ENCODE peak calls at places on chromosome 14, in six cellular contexts. X, U, L, C, V and M are unnamed samples.

GRCh38 chr14:53630336-53630735 is 326.3 kb downstream of the BMP4 start:
- DNase-seq in C (no peak), U (no peak), X (no peak), V (no peak), L (no peak), M (no peak)

GRCh38 chr14:99731536-99732435 is 47.7 kb downstream of the CYP46A1 start:
- DNase-seq in C (no peak), X (no peak), U (peak), V (no peak), L (no peak), M (no peak)

GRCh38 chr14:24095196-24096068 is 1.3 kb downstream of the PCK2 start:
- DNase-seq in X (peak), V (no peak), L (peak), U (peak), C (peak), M (peak)

GRCh38 chr14:101774006-101774755 is 12.7 kb downstream of the PPP2R5C start:
- DNase-seq in V (no peak), L (no peak), U (no peak), C (no peak), X (no peak), M (no peak)

GRCh38 chr14:54435500-54435981 is 5.6 kb downstream of the CNIH1 start:
- DNase-seq in C (peak), X (no peak), U (no peak), L (no peak), V (no peak), M (peak)

GRCh38 chr14:37122288-37122687 is 50.1 kb downstream of the SLC25A21 start:
- DNase-seq in U (no peak), C (peak), V (peak), X (no peak), L (no peak), M (peak)

GRCh38 chr14:68692916-68693771 is 99.7 kb downstream of the ZFP36L1 start:
- DNase-seq in C (peak), X (no peak), U (no peak), V (peak), L (no peak), M (peak)

GRCh38 chr14:103280278-103280917 is 53.6 kb upstream of the EIF5 start:
- DNase-seq in C (no peak), L (no peak), X (no peak), V (no peak), U (no peak), M (no peak)

GRCh38 chr14:50666772-50667490 is 1.2 kb downstream of the SAV1 start:
- DNase-seq in V (peak), U (no peak), X (no peak), C (peak), L (peak), M (peak)

GRCh38 chr14:53022593-53022992 is 71.7 kb upstream of the FERMT2 start:
- DNase-seq in V (no peak), C (no peak), U (no peak), L (no peak), X (no peak), M (no peak)

GRCh38 chr14:72501439-72501838 is 392.5 kb downstream of the DPF3 start:
- DNase-seq in C (no peak), X (no peak), U (no peak), L (no peak), V (no peak), M (no peak)

GRCh38 chr14:45426685-45427282 is 173.8 kb upstream of the MIS18BP1 start:
- DNase-seq in L (no peak), C (peak), X (peak), U (no peak), V (no peak), M (peak)

GRCh38 chr14:90060965-90061848 is 587 bp upstream of the KCNK13 start:
- DNase-seq in C (no peak), X (no peak), L (no peak), V (no peak), U (no peak), M (no peak)

GRCh38 chr14:74392616-74393570 is 33.1 kb downstream of the SYNDIG1L start:
- DNase-seq in C (no peak), V (no peak), U (no peak), X (no peak), L (no peak), M (no peak)

GRCh38 chr14:31510222-31510621 is 22.4 kb upstream of the GPR33 start:
- DNase-seq in X (no peak), C (peak), U (no peak), V (no peak), L (no peak), M (peak)

GRCh38 chr14:73723799-73724621 is 9.8 kb upstream of the PNMA1 start:
- DNase-seq in U (peak), V (peak), C (peak), X (peak), L (no peak), M (peak)

GRCh38 chr14:54440037-54440436 is 1.1 kb downstream of the CNIH1 start:
- DNase-seq in L (no peak), X (no peak), C (peak), V (no peak), U (no peak), M (peak)

GRCh38 chr14:34810028-34810427 is 65.1 kb downstream of the BAZ1A start:
- DNase-seq in L (no peak), U (no peak), V (no peak), X (no peak), C (no peak), M (no peak)

GRCh38 chr14:61813101-61813596 is 50.9 kb downstream of the SNAPC1 start:
- DNase-seq in X (no peak), V (no peak), L (no peak), C (no peak), U (no peak), M (no peak)

GRCh38 chr14:40694026-40694425 is 912.6 kb upstream of the LRFN5 start:
- DNase-seq in U (no peak), V (no peak), X (no peak), C (peak), L (no peak), M (no peak)

GRCh38 chr14:99517643-99518381 is 36.6 kb downstream of the CCNK start:
- DNase-seq in C (no peak), U (peak), X (no peak), L (no peak), V (no peak), M (no peak)

GRCh38 chr14:67232066-67232465 is 9.2 kb upstream of the PALS1 start:
- DNase-seq in L (no peak), V (no peak), U (no peak), C (no peak), X (no peak), M (no peak)

GRCh38 chr14:74882103-74882920 is 596 bp downstream of the DLST start:
- DNase-seq in U (peak), L (peak), V (no peak), X (no peak), C (peak), M (peak)

GRCh38 chr14:67764496-67764895 is 51.9 kb downstream of the ZFYVE26 start:
- DNase-seq in V (no peak), X (no peak), U (no peak), L (no peak), C (no peak), M (no peak)

GRCh38 chr14:77623201-77623600 is 6.8 kb upstream of the SPTLC2 start:
- DNase-seq in C (no peak), L (no peak), U (no peak), V (no peak), X (no peak), M (no peak)

GRCh38 chr14:79584679-79585078 is 626.6 kb downstream of the DIO2 start:
- DNase-seq in C (peak), U (no peak), L (no peak), X (peak), V (peak), M (peak)

GRCh38 chr14:76282581-76282980 is 93.4 kb upstream of the ESRRB start:
- DNase-seq in L (no peak), X (no peak), C (no peak), U (no peak), V (no peak), M (no peak)

GRCh38 chr14:77980475-77981321 is 180.8 kb downstream of the ADCK1 start:
- DNase-seq in C (no peak), L (no peak), V (no peak), X (no peak), U (peak), M (no peak)

GRCh38 chr14:105340821-105341408 is 26.4 kb downstream of the PACS2 start:
- DNase-seq in L (no peak), V (no peak), X (no peak), C (no peak), U (no peak), M (no peak)

GRCh38 chr14:61296707-61297502 is 15.8 kb upstream of the TMEM30B start:
- DNase-seq in X (no peak), C (peak), L (no peak), V (peak), U (no peak), M (peak)

DNA sequence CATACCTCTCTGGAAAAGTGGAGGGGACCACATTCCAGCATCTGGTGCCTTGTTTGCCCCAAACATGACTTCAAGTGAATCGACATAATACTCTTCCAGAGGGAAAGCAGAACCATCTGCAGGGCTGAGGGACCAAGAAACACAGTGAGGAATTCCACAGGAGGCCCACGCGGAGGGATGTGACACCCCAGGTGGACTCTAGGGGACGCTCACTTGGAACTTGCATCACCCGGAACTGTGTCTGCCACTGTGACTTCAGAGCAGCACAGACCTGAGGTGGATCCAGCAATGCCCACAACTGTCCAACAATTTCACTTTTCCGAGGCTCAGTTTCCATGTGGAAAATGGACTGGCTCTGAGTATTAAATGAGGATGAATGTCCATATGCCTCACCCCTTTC is 14.3 kb upstream of the CLMN start:
- DNase-seq in L (no peak), X (no peak), V (no peak), U (no peak), C (no peak), M (no peak)
- TF ChIP-seq CTCF in L (no peak), X (no peak), V (no peak), U (no peak), C (no peak), M (no peak)

DNA sequence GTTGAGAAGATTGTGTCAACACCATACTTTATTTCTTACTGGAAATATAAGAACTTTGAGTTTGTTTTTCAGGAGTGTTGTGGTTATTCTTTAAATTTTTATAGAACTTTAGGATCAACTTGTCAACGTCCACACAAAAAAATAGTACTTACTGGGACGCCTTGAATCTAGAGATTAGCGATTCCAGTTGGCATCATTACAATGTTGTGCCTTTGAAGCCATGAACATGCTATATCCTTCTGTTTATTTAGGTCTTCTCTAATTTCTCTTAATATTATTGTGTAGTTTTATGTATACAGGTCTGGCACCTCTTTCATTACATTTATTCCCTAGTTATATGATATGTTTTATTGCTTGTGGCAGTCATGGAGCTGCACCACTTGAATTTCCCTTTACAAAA is 320.8 kb upstream of the CCDC196 start:
- DNase-seq in V (no peak), X (no peak), U (no peak), C (no peak), L (no peak), M (no peak)
- H3K4me3 ChIP-seq in V (no peak), X (no peak), U (no peak), C (no peak), L (no peak), M (no peak)

GRCh38 chr14:23054000-23054811 is 3.1 kb downstream of the CDH24 start:
- DNase-seq in U (no peak), L (peak), X (no peak), C (no peak), V (no peak), M (no peak)
- TF ChIP-seq CTCF in U (peak), L (no peak), X (peak), C (peak), V (peak), M (peak)

DNA sequence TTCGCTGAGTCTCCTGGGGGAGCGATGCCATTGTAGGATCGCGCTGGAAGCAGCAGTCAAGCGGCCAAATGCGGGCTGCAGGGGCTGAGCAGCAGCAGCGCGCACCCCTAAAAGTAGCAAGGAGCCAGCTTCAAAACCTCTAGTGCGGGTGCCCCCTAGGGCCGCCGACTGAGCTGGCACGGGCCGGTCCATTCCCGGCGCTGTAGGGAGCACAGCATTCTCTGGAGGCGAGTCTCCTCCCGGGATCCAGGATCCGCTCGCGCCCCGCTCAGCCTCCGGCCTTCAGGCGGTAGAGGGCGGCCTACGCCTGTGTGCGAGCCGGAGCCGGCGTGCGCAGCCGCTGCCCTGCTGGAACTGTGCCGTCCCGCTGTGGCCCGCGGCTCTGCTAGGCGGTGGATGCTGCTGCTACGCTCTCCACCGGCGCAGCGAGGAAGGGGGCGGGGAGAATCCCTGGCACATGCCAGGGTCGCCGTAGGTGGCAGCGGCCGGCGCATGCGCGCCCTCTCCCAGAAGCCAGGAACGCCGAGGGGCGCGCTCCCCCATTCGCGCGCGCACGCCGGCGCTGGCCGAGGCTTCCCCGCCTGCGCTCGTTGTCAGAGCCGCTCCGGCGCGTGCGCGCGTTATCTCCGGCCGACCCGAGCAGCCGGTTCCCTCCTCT is at the start of gene FUT8:
- DNase-seq in U (peak), L (peak), X (peak), V (peak), C (peak), M (peak)
- H3K4me3 ChIP-seq in U (peak), L (peak), X (peak), V (peak), C (peak), M (peak)

DNA sequence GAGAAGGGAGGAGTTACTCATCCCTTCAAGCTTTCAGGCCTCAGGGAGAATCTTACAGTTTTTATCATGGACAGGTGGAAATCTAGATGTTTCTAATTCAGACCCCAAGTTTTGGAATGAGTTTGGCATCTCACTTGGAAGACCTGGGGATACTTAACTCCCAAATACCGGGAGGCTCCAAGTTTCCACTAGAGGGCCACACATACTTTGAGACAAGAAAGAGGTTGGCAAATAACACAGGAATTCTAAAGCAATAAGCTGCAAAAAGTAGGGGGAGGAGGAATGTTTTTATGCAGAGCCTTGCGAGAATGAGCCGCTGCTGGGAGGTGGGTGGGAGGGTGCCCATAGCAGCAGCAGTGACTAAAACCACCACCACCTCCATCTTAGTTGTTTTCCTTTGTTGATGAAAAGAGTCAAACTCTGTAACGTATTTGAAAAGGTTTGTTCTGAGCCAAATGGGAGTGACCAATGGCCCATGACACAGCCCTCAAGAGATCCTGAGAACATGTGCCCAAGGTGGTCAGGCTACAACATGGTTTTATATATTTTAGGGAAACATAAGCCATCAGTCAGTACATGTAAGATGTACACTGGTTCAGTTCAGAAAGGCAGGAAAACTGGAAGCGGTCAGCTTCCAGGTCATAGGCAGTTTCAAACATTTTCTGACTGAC is 34.2 kb upstream of the RNASE1 start:
- DNase-seq in C (peak), L (no peak), V (no peak), U (no peak), X (no peak), M (peak)
- TF ChIP-seq CTCF in C (peak), L (no peak), V (peak), U (peak), X (peak), M (peak)

DNA sequence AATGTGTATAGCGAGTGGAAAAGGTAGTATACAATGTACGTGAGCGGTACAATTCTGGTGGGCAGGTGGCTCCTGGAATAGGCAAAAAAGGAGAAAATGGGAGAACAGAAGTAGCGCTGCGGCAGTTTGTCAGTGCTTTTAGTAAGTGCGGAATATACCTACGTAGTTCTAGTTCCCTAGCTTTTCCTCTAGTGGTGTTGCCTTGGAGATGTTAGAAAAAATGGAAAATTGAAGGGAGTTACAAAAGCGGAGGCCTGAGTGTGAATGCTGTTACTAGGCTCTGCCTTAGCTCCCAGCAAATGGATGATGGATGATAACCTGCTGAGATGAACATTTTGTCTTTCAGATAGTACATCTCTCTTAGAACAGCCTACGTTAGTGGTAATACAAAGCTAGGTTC is 1.1 kb downstream of the TTC8 start:
- DNase-seq in C (no peak), U (no peak), X (no peak), V (no peak), L (no peak), M (no peak)
- H3K4me3 ChIP-seq in C (peak), U (peak), X (peak), V (peak), L (no peak), M (no peak)

DNA sequence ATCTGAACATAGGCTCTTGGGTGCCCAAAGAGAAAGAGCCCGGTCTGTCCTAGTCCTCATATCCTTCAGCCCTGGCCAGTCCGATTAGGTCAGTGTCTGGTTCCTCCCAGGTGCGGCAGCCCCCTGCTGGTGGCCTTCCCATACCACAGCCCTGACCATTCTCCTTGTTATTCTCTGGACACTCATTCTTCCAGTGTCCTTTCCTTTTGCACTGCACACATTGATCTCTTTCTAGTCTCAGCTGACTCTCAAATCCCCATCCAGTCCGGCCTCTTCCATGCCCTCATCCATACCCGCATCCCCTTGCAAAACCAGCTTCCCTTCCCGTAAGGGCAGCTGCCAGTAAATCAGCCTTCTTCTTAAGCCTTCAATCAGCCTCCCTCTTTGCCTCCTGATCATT is 1316.3 kb downstream of the TMEM121 start:
- DNase-seq in U (no peak), X (no peak), V (no peak), C (no peak), L (no peak), M (no peak)
- TF ChIP-seq CTCF in U (peak), X (no peak), V (no peak), C (no peak), L (no peak), M (peak)

DNA sequence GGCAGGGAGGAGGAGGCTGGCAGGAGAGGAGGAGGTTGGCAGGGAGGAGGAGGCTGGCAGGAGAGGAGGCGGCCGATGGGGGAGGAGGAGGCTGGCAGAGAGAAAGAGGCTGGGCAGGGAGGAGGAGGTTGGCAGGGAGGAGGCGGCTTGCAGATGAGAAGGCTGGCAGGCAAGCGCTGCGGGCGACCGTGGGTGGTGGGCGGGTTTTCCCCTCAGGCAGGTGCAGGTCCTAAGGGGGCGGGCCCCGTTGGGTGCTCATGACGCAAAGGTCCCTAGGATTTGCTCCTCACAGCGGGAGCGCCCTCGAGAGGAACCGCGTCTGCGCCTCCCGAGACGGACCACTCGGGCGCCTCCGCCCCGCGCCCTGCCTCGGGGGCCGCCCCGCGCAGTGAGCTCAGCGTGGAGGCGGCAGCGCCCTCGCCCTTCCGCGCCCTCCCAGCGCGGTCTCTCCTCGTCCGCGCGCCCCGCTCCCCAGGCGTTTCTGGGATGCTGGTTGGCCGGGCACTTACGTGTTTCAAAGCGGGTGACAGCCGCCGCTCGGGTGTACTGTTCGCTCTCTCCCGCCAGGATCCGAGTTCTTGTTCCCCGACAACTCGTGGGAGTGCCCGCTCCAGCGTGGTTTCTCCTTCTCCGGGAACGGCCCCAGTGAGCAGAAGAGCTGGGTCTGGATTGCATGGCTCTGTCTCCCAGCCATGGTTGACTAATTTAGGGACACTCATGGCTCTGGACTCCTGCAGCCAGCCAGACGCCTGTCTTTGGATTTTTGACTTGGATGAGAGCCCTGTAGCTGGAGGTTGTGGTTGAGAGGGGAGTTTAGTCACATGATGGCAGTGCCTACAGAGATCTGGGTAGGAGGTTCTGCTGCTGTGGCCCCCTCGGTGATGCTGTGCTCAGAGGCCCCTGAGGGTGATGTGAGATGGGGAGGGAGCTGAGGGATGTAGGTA is 64.1 kb upstream of the PPP4R3A start:
- DNase-seq in L (peak), V (peak), X (no peak), C (peak), U (peak), M (peak)
- H3K4me3 ChIP-seq in L (peak), V (peak), X (peak), C (peak), U (peak), M (peak)

GRCh38 chr14:30330452-30330851 is 228.5 kb upstream of the G2E3 start:
- DNase-seq in L (no peak), V (no peak), X (no peak), U (no peak), C (peak), M (peak)
- TF ChIP-seq CTCF in L (no peak), V (peak), X (peak), U (peak), C (peak), M (peak)